ENCODE peak calls at places on chromosomes 12 and 14, in ten cellular contexts. V is right atrium auricular region, R is tibial nerve, M is heart left ventricle, E is lower lobe of right lung, T is chondrocyte, X is astrocyte of the spinal cord, Y is cardiac fibroblast, P is HCT116, B is OCI-LY7. D is an unnamed sample.

GRCh38 chr14:101563654-101564443 is 2.6 kb downstream of the DIO3 start:
- DNase-seq in T (peak), E (peak), P (no peak), V (no peak), B (no peak), M (no peak), Y (no peak), R (no peak), X (no peak), D (no peak)

GRCh38 chr12:127773520-127773919 is 493.4 kb upstream of the TMEM132C start:
- DNase-seq in Y (no peak), P (no peak), R (no peak), M (no peak), X (no peak), E (no peak), B (no peak), V (no peak), T (no peak), D (no peak)

GRCh38 chr12:102023343-102023930 is 38.4 kb downstream of the WASHC3 start:
- DNase-seq in E (no peak), R (no peak), M (no peak), T (no peak), P (no peak), B (no peak), V (no peak), X (peak), Y (peak), D (no peak)

GRCh38 chr14:100336618-100337530 is 13.7 kb downstream of the SLC25A47 start:
- DNase-seq in V (no peak), P (no peak), X (no peak), E (peak), T (no peak), B (no peak), M (peak), Y (no peak), R (no peak), D (no peak)

GRCh38 chr12:89889051-89889450 is 180.4 kb upstream of the ATP2B1 start:
- DNase-seq in R (no peak), E (no peak), T (no peak), X (peak), V (no peak), M (no peak), Y (peak), B (no peak), P (no peak), D (peak)

GRCh38 chr14:92253381-92253894 is 69.5 kb upstream of the SLC24A4 start:
- DNase-seq in E (no peak), V (no peak), R (no peak), Y (no peak), P (no peak), T (no peak), B (no peak), X (no peak), M (no peak), D (no peak)

GRCh38 chr12:24608637-24609285 is 340.1 kb downstream of the BCAT1 start:
- DNase-seq in M (no peak), V (no peak), Y (peak), X (peak), P (no peak), B (no peak), R (no peak), E (no peak), T (no peak), D (no peak)

GRCh38 chr12:27554421-27555186 is 30.6 kb downstream of the PPFIBP1 start:
- DNase-seq in M (peak), T (no peak), E (no peak), V (peak), Y (peak), B (no peak), X (peak), P (no peak), R (peak), D (peak)

GRCh38 chr12:15584366-15585041 is 204.7 kb downstream of the EPS8 start:
- DNase-seq in M (no peak), B (peak), R (no peak), T (no peak), X (peak), V (no peak), E (no peak), Y (peak), P (peak), D (peak)

GRCh38 chr12:27161458-27162228 is 79.3 kb upstream of the C12orf71 start:
- DNase-seq in T (no peak), V (no peak), R (no peak), X (no peak), B (no peak), M (no peak), E (no peak), P (no peak), Y (peak), D (peak)

GRCh38 chr12:50690923-50691322 is 73.0 kb upstream of the ATF1 start:
- DNase-seq in R (peak), B (no peak), E (no peak), Y (peak), X (peak), P (no peak), V (peak), T (no peak), M (peak), D (no peak)

GRCh38 chr14:53715390-53715730 is 241.3 kb downstream of the BMP4 start:
- DNase-seq in P (peak), V (no peak), Y (peak), R (no peak), T (no peak), M (no peak), X (peak), E (no peak), B (no peak), D (peak)

GRCh38 chr12:55829967-55830600 is 697 bp upstream of the DNAJC14 start:
- DNase-seq in B (peak), M (peak), Y (no peak), P (no peak), T (no peak), X (no peak), E (peak), V (no peak), R (no peak), D (peak)

GRCh38 chr12:47715393-47715876 is 9.6 kb upstream of the RPAP3 start:
- DNase-seq in V (peak), B (peak), T (no peak), Y (peak), M (peak), R (peak), E (peak), P (peak), X (peak), D (peak)

GRCh38 chr12:110689601-110690430 is 901 bp upstream of the HVCN1 start:
- DNase-seq in Y (peak), R (no peak), E (peak), M (no peak), P (no peak), T (no peak), X (no peak), B (peak), V (no peak), D (peak)

GRCh38 chr12:111438501-111438900 is 32.8 kb downstream of the SH2B3 start:
- DNase-seq in M (no peak), T (no peak), B (peak), E (no peak), R (no peak), P (no peak), Y (peak), X (peak), V (no peak), D (peak)

GRCh38 chr14:23571701-23572523 is 4.3 kb upstream of the AP1G2 start:
- DNase-seq in Y (no peak), R (no peak), X (no peak), T (peak), P (no peak), V (no peak), M (no peak), B (no peak), E (no peak), D (no peak)

GRCh38 chr12:47736877-47737676 is 11.8 kb upstream of the ENDOU start:
- DNase-seq in M (peak), P (no peak), Y (peak), T (no peak), E (peak), B (no peak), V (peak), R (peak), X (peak), D (no peak)

GRCh38 chr12:109770104-109770860 is 56.7 kb downstream of the FAM222A start:
- DNase-seq in P (no peak), M (no peak), T (peak), Y (no peak), V (no peak), B (no peak), X (no peak), R (no peak), E (peak), D (no peak)

GRCh38 chr12:131831021-131831571 is 2.9 kb downstream of the MMP17 start:
- DNase-seq in Y (peak), M (no peak), E (no peak), R (no peak), P (no peak), T (peak), B (no peak), V (no peak), X (peak), D (peak)

GRCh38 chr14:64806862-64807495 is 72.7 kb downstream of the SPTB start:
- DNase-seq in V (no peak), P (no peak), X (no peak), E (no peak), T (no peak), B (no peak), M (no peak), Y (no peak), R (no peak), D (no peak)

GRCh38 chr14:25508845-25509244 is 458.9 kb upstream of the STXBP6 start:
- DNase-seq in V (no peak), T (no peak), X (no peak), B (no peak), P (no peak), E (no peak), Y (no peak), R (no peak), M (no peak), D (no peak)

GRCh38 chr12:31238764-31239387 is 87.1 kb downstream of the SINHCAF start:
- DNase-seq in T (no peak), B (peak), P (peak), X (peak), Y (peak), E (no peak), V (peak), M (peak), R (peak), D (peak)

GRCh38 chr12:69252033-69252432 is 12.7 kb downstream of the CPSF6 start:
- DNase-seq in V (no peak), Y (no peak), B (no peak), R (no peak), E (no peak), T (no peak), P (no peak), X (no peak), M (no peak), D (no peak)

GRCh38 chr14:63383776-63384367 is 65.1 kb upstream of the GPHB5 start:
- DNase-seq in X (no peak), T (no peak), R (no peak), V (no peak), E (no peak), B (peak), M (no peak), P (no peak), Y (no peak), D (no peak)

GRCh38 chr12:100672075-100672592 is 98.7 kb downstream of the GAS2L3 start:
- DNase-seq in B (peak), X (no peak), R (no peak), P (no peak), M (no peak), E (peak), V (no peak), Y (peak), T (no peak), D (peak)

GRCh38 chr12:39005671-39006070 is 100.3 kb upstream of the CPNE8 start:
- DNase-seq in E (no peak), P (no peak), X (no peak), T (no peak), Y (no peak), V (no peak), M (no peak), B (no peak), R (no peak), D (no peak)

GRCh38 chr12:15732341-15733061 is 56.7 kb downstream of the EPS8 start:
- DNase-seq in B (no peak), Y (peak), P (peak), R (no peak), V (no peak), M (no peak), X (peak), T (no peak), E (no peak), D (no peak)

GRCh38 chr14:72892879-72893635 is 844 bp downstream of the DPF3 start:
- DNase-seq in M (peak), X (peak), E (peak), P (no peak), R (no peak), T (no peak), Y (peak), V (peak), B (peak), D (peak)

GRCh38 chr12:63150255-63151060 is 543 bp downstream of the AVPR1A start:
- DNase-seq in B (no peak), Y (no peak), X (peak), P (no peak), E (peak), T (peak), R (no peak), V (no peak), M (no peak), D (peak)

GRCh38 chr12:123076604-123077297 is 74.1 kb downstream of the PITPNM2 start:
- DNase-seq in R (no peak), V (no peak), X (no peak), E (no peak), M (no peak), T (no peak), P (no peak), B (no peak), Y (no peak), D (peak)

GRCh38 chr12:124545508-124546418 is 21.6 kb downstream of the NCOR2 start:
- DNase-seq in Y (peak), B (no peak), X (peak), M (no peak), T (peak), V (no peak), E (peak), P (no peak), R (no peak), D (no peak)

GRCh38 chr14:80523518-80524117 is 312.3 kb upstream of the DIO2 start:
- DNase-seq in E (no peak), X (peak), R (no peak), V (no peak), T (no peak), M (no peak), Y (peak), P (no peak), B (no peak), D (peak)

GRCh38 chr12:116395381-116395780 is 117.9 kb upstream of the MED13L start:
- DNase-seq in R (no peak), M (no peak), Y (no peak), E (no peak), B (no peak), T (no peak), V (no peak), P (no peak), X (no peak), D (no peak)

GRCh38 chr12:126030573-126030972 is 965.3 kb downstream of the AACS start:
- DNase-seq in Y (no peak), E (no peak), B (no peak), T (no peak), V (no peak), X (no peak), P (no peak), M (no peak), R (no peak), D (no peak)

GRCh38 chr14:91867316-91867988 is at the start of gene TC2N:
- DNase-seq in E (no peak), V (no peak), T (no peak), Y (no peak), B (no peak), R (no peak), P (no peak), X (no peak), M (no peak), D (no peak)

GRCh38 chr14:82710257-82710841 is 1176.7 kb upstream of the SEL1L start:
- DNase-seq in V (no peak), X (peak), B (peak), E (peak), M (peak), Y (peak), R (no peak), T (no peak), P (peak), D (peak)

GRCh38 chr14:86672071-86672470 is 1142.1 kb downstream of the FLRT2 start:
- DNase-seq in Y (no peak), R (no peak), X (no peak), B (no peak), P (no peak), E (no peak), V (no peak), T (no peak), M (no peak), D (peak)

GRCh38 chr12:39006286-39006685 is 100.9 kb upstream of the CPNE8 start:
- DNase-seq in E (no peak), B (no peak), M (no peak), R (no peak), P (no peak), T (no peak), Y (no peak), X (peak), V (no peak), D (no peak)

GRCh38 chr12:52363111-52363679 is 4.1 kb downstream of the KRT85 start:
- DNase-seq in V (no peak), R (no peak), X (no peak), P (no peak), E (no peak), B (no peak), M (no peak), Y (no peak), T (no peak), D (no peak)

GRCh38 chr12:52361553-52361952 is 5.7 kb downstream of the KRT85 start:
- DNase-seq in B (no peak), X (no peak), E (no peak), M (no peak), V (no peak), Y (no peak), P (no peak), T (no peak), R (no peak), D (no peak)

GRCh38 chr12:52364061-52364460 is 3.2 kb downstream of the KRT85 start:
- DNase-seq in M (no peak), V (no peak), R (no peak), B (no peak), T (no peak), P (no peak), X (no peak), E (no peak), Y (no peak), D (no peak)

GRCh38 chr12:52360663-52361271 is 6.5 kb downstream of the KRT85 start:
- DNase-seq in T (no peak), X (no peak), R (no peak), E (no peak), Y (no peak), P (no peak), V (no peak), M (no peak), B (no peak), D (peak)

DNA sequence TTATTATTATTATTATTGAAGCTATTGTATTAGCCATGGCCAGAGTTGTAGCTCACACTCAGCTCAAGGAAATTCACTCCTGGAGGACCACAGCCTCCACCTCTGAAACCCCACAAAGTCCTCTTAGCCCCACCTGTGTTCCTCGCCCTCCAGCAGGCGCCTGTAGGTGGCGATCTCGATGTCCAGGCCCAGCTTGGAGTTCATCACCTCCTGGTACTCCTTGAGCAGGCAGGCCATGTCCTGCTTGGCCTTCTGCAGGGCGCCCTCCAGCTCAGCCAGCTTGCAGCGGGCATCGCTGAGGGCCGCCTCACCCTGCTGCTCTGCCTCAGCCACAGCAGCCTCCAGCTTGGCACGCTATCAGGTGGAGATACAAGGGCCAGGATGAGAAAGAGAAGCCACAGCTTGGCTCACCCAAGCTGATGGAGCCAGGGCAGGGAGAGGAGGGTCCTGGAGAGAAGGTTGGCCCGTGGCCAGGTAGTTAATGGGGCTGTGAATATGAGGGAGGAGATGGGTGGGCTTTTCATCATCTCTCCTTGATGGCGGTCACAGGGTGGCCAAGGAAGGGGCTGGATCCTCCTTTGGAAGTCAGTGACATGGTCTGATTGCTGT is 5.1 kb downstream of the KRT85 start:
- DNase-seq in X (no peak), E (no peak), R (no peak), P (no peak), Y (no peak), V (no peak), B (peak), T (no peak), M (no peak), D (no peak)
- TF ChIP-seq CTCF in X (peak), E (peak), R (no peak), P (peak), Y (peak), V (no peak), B (peak), T (peak), M (no peak), D (peak)

GRCh38 chr14:29927596-29928341 is at the start of gene PRKD1:
- DNase-seq in M (peak), P (no peak), V (peak), R (peak), T (peak), X (peak), Y (peak), B (no peak), E (peak), D (peak)
- TF ChIP-seq CTCF in M (peak), P (no peak), V (peak), R (peak), T (peak), X (peak), Y (no peak), B (no peak), E (peak), D (no peak)

GRCh38 chr12:64587447-64587846 is 22.8 kb upstream of the RASSF3 start:
- DNase-seq in T (no peak), Y (no peak), E (no peak), R (no peak), V (no peak), M (no peak), X (no peak), P (no peak), B (no peak), D (peak)
- TF ChIP-seq CTCF in T (no peak), Y (no peak), E (no peak), R (no peak), V (no peak), M (no peak), X (no peak), P (peak), B (no peak), D (no peak)

GRCh38 chr12:54012631-54013398 is 4.0 kb downstream of the HOXC8 start:
- DNase-seq in T (no peak), P (no peak), R (no peak), B (peak), E (no peak), M (no peak), X (no peak), Y (no peak), V (no peak), D (no peak)
- TF ChIP-seq CTCF in T (no peak), P (no peak), R (no peak), B (peak), E (no peak), M (no peak), X (no peak), Y (no peak), V (no peak), D (no peak)

DNA sequence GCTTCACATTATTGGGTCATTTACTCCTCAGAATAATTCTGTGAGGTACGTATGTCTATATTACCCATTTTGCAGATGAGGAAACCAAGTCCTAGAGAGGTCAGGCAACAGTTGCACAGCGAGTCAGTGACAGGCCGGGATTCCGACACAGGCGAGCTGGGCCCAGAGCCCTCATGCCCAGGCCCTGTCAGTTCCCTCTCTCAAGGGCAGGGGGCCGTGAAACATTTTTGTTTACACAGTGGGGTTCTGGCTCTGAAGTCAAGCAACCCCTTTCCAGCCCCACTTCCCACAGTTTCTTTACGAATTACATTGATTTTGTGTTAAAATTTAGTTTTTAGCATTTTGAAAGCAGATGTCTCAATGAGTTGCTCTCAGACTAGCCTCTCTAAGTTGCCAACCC is 46.7 kb downstream of the ESRRB start:
- DNase-seq in R (no peak), E (no peak), P (no peak), V (no peak), T (no peak), X (no peak), M (no peak), B (no peak), Y (no peak), D (no peak)
- TF ChIP-seq CTCF in R (no peak), E (no peak), P (no peak), V (no peak), T (no peak), X (no peak), M (no peak), B (no peak), Y (no peak), D (no peak)

D was measured in epithelial cell of esophagus.